ENCODE peak calls at places on chromosomes 7 and 10, in seven cellular contexts. H, B, V, P, I, X and F are unnamed samples.
A peak's percentile ranks its signal among the peaks of the same experiment; 100 is the strongest.

GRCh38 chr10:79250259-79250658 is 97.0 kb upstream of the PPIF start:
- DNase-seq in H (no peak), B (no peak), V (no peak), P (no peak), I (no peak), X (no peak), F (no peak)

GRCh38 chr10:3264178-3264867 is 91.7 kb upstream of the PITRM1 start:
- DNase-seq in H (no peak), B (no peak), V (no peak), P (no peak), I (no peak), X (no peak), F (peak; percentile 62)

GRCh38 chr10:103637855-103638561 is 144.5 kb downstream of the NEURL1 start:
- DNase-seq in H (no peak), B (no peak), V (no peak), P (peak; percentile 83), I (no peak), X (peak; percentile 55), F (no peak)

GRCh38 chr10:90743291-90743690 is 114.5 kb downstream of the HTR7 start:
- DNase-seq in H (no peak), B (no peak), V (no peak), P (no peak), I (no peak), X (no peak), F (no peak)

GRCh38 chr10:51397695-51398094 is 301.7 kb downstream of the CSTF2T start:
- DNase-seq in H (no peak), B (no peak), V (no peak), P (peak; percentile 79), I (no peak), X (peak; percentile 50), F (no peak)

GRCh38 chr10:114821293-114821914 is at the start of gene FHIP2A:
- DNase-seq in H (peak; percentile 69), B (peak; percentile 85), V (peak; percentile 74), P (peak; percentile 68), I (peak; percentile 88), X (peak; percentile 79), F (no peak)

GRCh38 chr7:157428554-157428945 is 91.7 kb downstream of the DNAJB6 start:
- DNase-seq in H (no peak), B (no peak), V (no peak), P (no peak), I (no peak), X (no peak), F (peak; percentile 50)

GRCh38 chr7:31811650-31812461 is 124.8 kb downstream of the PPP1R17 start:
- DNase-seq in H (no peak), B (no peak), V (no peak), P (peak; percentile 48), I (no peak), X (no peak), F (no peak)

GRCh38 chr10:131843089-131843595 is 57.7 kb upstream of the PPP2R2D start:
- DNase-seq in H (peak; percentile 20), B (no peak), V (no peak), P (no peak), I (no peak), X (no peak), F (no peak)

GRCh38 chr7:144452064-144452463 is 48.6 kb upstream of the NOBOX start:
- DNase-seq in H (no peak), B (no peak), V (no peak), P (no peak), I (peak; percentile 57), X (no peak), F (no peak)